ENCODE peak calls at places on chromosomes 11 and 22, in four cellular contexts. One of them, this sample, is unnamed.

GRCh38 chr11:17544181-17544622 is at the start of gene USH1C:
- DNase-seq in body of pancreas: peak; percentile 43
- DNase-seq in neural progenitor cell: peak; percentile 65
- DNase-seq in right atrium auricular region: no peak
- DNase-seq in this sample: no peak

GRCh38 chr11:128399722-128400121 is 187.6 kb downstream of the ETS1 start:
- DNase-seq in body of pancreas: no peak
- DNase-seq in neural progenitor cell: no peak
- DNase-seq in right atrium auricular region: no peak
- DNase-seq in this sample: no peak

GRCh38 chr11:100602716-100603115 is 84.4 kb upstream of the ARHGAP42 start:
- DNase-seq in body of pancreas: no peak
- DNase-seq in neural progenitor cell: no peak
- DNase-seq in right atrium auricular region: no peak
- DNase-seq in this sample: no peak

GRCh38 chr11:91730620-91731019 is 494.0 kb upstream of the FAT3 start:
- DNase-seq in body of pancreas: no peak
- DNase-seq in neural progenitor cell: no peak
- DNase-seq in right atrium auricular region: no peak
- DNase-seq in this sample: no peak

GRCh38 chr11:78428773-78429172 is 11.2 kb upstream of the GAB2 start:
- DNase-seq in body of pancreas: no peak
- DNase-seq in neural progenitor cell: no peak
- DNase-seq in right atrium auricular region: no peak
- DNase-seq in this sample: no peak

GRCh38 chr11:34850339-34850738 is 65.8 kb downstream of the APIP start:
- DNase-seq in body of pancreas: no peak
- DNase-seq in neural progenitor cell: no peak
- DNase-seq in right atrium auricular region: peak; percentile 5
- DNase-seq in this sample: no peak

GRCh38 chr11:24357620-24358386 is 139.1 kb upstream of the LUZP2 start:
- DNase-seq in body of pancreas: no peak
- DNase-seq in neural progenitor cell: no peak
- DNase-seq in right atrium auricular region: no peak
- DNase-seq in this sample: no peak

GRCh38 chr11:63614136-63614664 is at the start of gene PLAAT3:
- DNase-seq in body of pancreas: peak; percentile 83
- DNase-seq in neural progenitor cell: peak; percentile 76
- DNase-seq in right atrium auricular region: peak; percentile 87
- DNase-seq in this sample: peak; percentile 24

GRCh38 chr11:134537941-134538340 is 125.9 kb upstream of the B3GAT1 start:
- DNase-seq in body of pancreas: no peak
- DNase-seq in neural progenitor cell: no peak
- DNase-seq in right atrium auricular region: no peak
- DNase-seq in this sample: no peak

GRCh38 chr11:27625347-27625912 is 74.8 kb downstream of the BDNF start:
- DNase-seq in body of pancreas: no peak
- DNase-seq in neural progenitor cell: no peak
- DNase-seq in right atrium auricular region: no peak
- DNase-seq in this sample: no peak

GRCh38 chr11:114237321-114238280 is 58.6 kb upstream of the NNMT start:
- DNase-seq in body of pancreas: no peak
- DNase-seq in neural progenitor cell: no peak
- DNase-seq in right atrium auricular region: no peak
- DNase-seq in this sample: no peak

GRCh38 chr11:69449320-69450063 is 32.0 kb upstream of the LINC01488 start:
- DNase-seq in body of pancreas: peak; percentile 44
- DNase-seq in neural progenitor cell: no peak
- DNase-seq in right atrium auricular region: peak; percentile 91
- DNase-seq in this sample: no peak

GRCh38 chr22:40529817-40530216 is 106.7 kb downstream of the MRTFA start:
- DNase-seq in body of pancreas: no peak
- DNase-seq in neural progenitor cell: no peak
- DNase-seq in right atrium auricular region: no peak
- DNase-seq in this sample: no peak

GRCh38 chr11:68749061-68749491 is 2.2 kb downstream of the TESMIN start:
- DNase-seq in body of pancreas: no peak
- DNase-seq in neural progenitor cell: no peak
- DNase-seq in right atrium auricular region: no peak
- DNase-seq in this sample: no peak

GRCh38 chr11:74371269-74372039 is 26.8 kb downstream of the PGM2L1 start:
- DNase-seq in body of pancreas: no peak
- DNase-seq in neural progenitor cell: no peak
- DNase-seq in right atrium auricular region: no peak
- DNase-seq in this sample: peak; percentile 38

GRCh38 chr11:11977206-11977938 is 31.1 kb downstream of the DKK3 start:
- DNase-seq in body of pancreas: peak; percentile 61
- DNase-seq in neural progenitor cell: no peak
- DNase-seq in right atrium auricular region: peak; percentile 89
- DNase-seq in this sample: peak; percentile 48

GRCh38 chr11:35388054-35388453 is 31.3 kb downstream of the SLC1A2 start:
- DNase-seq in body of pancreas: no peak
- DNase-seq in neural progenitor cell: no peak
- DNase-seq in right atrium auricular region: no peak
- DNase-seq in this sample: no peak

GRCh38 chr22:25350551-25350971 is 131.1 kb downstream of the CRYBB2 start:
- DNase-seq in body of pancreas: peak; percentile 0
- DNase-seq in neural progenitor cell: no peak
- DNase-seq in right atrium auricular region: no peak
- DNase-seq in this sample: no peak

GRCh38 chr22:23478175-23478574 is 101.9 kb downstream of the IGLL1 start:
- DNase-seq in body of pancreas: no peak
- DNase-seq in neural progenitor cell: no peak
- DNase-seq in right atrium auricular region: no peak
- DNase-seq in this sample: peak; percentile 7

GRCh38 chr11:69115586-69116560 is 39.9 kb upstream of the SMIM38 start:
- DNase-seq in body of pancreas: peak; percentile 82
- DNase-seq in neural progenitor cell: no peak
- DNase-seq in right atrium auricular region: no peak
- DNase-seq in this sample: no peak

GRCh38 chr22:27116295-27116694 is 458.9 kb downstream of the MIAT start:
- DNase-seq in body of pancreas: no peak
- DNase-seq in neural progenitor cell: no peak
- DNase-seq in right atrium auricular region: no peak
- DNase-seq in this sample: no peak

GRCh38 chr11:70747285-70747684 is 349.0 kb downstream of the CTTN start:
- DNase-seq in body of pancreas: no peak
- DNase-seq in neural progenitor cell: no peak
- DNase-seq in right atrium auricular region: no peak
- DNase-seq in this sample: no peak

GRCh38 chr11:72237112-72237931 is 6.7 kb downstream of the PHOX2A start:
- DNase-seq in body of pancreas: no peak
- DNase-seq in neural progenitor cell: no peak
- DNase-seq in right atrium auricular region: no peak
- DNase-seq in this sample: no peak
- H3K36me3 ChIP-seq in body of pancreas: no peaks in the 10 kb centered on the region
- H3K36me3 ChIP-seq in neural progenitor cell: no peaks in the 10 kb centered on the region
- H3K36me3 ChIP-seq in right atrium auricular region: peaks cover 53% of the 10 kb centered on the region
- H3K36me3 ChIP-seq in this sample: peaks cover 23% of the 10 kb centered on the region

DNA sequence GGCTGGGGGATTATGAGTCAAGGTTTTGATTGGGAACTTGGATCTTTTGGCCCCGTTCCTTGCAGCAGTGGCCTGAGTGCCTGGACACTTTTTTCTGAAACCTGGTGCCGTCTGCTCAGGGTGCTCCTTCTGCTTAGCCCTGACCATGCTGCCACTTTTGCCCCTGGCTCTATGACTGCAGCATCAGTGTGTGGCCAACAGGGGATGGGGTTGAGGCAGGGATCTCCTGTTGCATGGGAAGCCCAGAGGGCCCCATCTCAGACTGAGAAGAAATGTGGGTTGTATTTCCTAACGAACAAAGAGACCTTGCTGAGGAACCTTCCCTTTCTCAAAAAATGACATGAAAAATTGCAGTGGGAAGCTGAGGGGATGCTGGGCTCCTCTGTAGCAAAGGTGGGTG is 18.7 kb downstream of the POU2F3 start:
- DNase-seq in body of pancreas: no peak
- DNase-seq in neural progenitor cell: no peak
- DNase-seq in right atrium auricular region: no peak
- DNase-seq in this sample: no peak
- H3K27me3 ChIP-seq in body of pancreas: no peaks in the 10 kb centered on the region
- H3K27me3 ChIP-seq in neural progenitor cell: peaks cover 15% of the 10 kb centered on the region
- H3K27me3 ChIP-seq in right atrium auricular region: no peaks in the 10 kb centered on the region
- H3K27me3 ChIP-seq in this sample: peaks cover 29% of the 10 kb centered on the region

GRCh38 chr22:29641052-29641780 is 37.8 kb downstream of the NF2 start:
- DNase-seq in body of pancreas: no peak
- DNase-seq in neural progenitor cell: no peak
- DNase-seq in right atrium auricular region: no peak
- DNase-seq in this sample: peak; percentile 99

GRCh38 chr22:29641781-29642355 is 38.4 kb downstream of the NF2 start:
- DNase-seq in body of pancreas: no peak
- DNase-seq in neural progenitor cell: no peak
- DNase-seq in right atrium auricular region: no peak
- DNase-seq in this sample: no peak

GRCh38 chr22:29638678-29639077 is 35.2 kb downstream of the NF2 start:
- DNase-seq in body of pancreas: no peak
- DNase-seq in neural progenitor cell: no peak
- DNase-seq in right atrium auricular region: no peak
- DNase-seq in this sample: no peak

GRCh38 chr22:29636751-29637150 is 33.3 kb downstream of the NF2 start:
- DNase-seq in body of pancreas: no peak
- DNase-seq in neural progenitor cell: no peak
- DNase-seq in right atrium auricular region: no peak
- DNase-seq in this sample: no peak

DNA sequence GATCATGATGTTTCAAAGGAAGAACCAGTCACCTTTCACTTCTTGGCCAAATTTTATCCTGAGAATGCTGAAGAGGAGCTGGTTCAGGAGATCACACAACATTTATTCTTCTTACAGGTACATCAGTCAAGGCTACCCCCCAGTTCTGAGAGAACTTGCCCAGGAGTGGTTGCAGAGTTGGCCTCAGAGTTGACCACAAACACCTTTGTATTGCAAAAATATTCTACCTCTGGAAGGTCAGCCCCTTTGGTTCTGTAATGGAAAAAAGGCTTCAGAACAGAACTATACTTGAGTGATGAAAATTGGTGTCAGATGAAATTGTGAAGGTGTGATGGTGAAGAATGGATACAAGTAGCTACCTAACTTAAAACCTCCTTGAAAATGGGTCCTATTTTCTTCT is 35.7 kb downstream of the NF2 start:
- DNase-seq in body of pancreas: no peak
- DNase-seq in neural progenitor cell: no peak
- DNase-seq in right atrium auricular region: no peak
- DNase-seq in this sample: no peak
- H3K36me3 ChIP-seq in body of pancreas: no peaks in the 10 kb centered on the region
- H3K36me3 ChIP-seq in neural progenitor cell: no peaks in the 10 kb centered on the region
- H3K36me3 ChIP-seq in right atrium auricular region: peaks cover 39% of the 10 kb centered on the region
- H3K36me3 ChIP-seq in this sample: no peaks in the 10 kb centered on the region

DNA sequence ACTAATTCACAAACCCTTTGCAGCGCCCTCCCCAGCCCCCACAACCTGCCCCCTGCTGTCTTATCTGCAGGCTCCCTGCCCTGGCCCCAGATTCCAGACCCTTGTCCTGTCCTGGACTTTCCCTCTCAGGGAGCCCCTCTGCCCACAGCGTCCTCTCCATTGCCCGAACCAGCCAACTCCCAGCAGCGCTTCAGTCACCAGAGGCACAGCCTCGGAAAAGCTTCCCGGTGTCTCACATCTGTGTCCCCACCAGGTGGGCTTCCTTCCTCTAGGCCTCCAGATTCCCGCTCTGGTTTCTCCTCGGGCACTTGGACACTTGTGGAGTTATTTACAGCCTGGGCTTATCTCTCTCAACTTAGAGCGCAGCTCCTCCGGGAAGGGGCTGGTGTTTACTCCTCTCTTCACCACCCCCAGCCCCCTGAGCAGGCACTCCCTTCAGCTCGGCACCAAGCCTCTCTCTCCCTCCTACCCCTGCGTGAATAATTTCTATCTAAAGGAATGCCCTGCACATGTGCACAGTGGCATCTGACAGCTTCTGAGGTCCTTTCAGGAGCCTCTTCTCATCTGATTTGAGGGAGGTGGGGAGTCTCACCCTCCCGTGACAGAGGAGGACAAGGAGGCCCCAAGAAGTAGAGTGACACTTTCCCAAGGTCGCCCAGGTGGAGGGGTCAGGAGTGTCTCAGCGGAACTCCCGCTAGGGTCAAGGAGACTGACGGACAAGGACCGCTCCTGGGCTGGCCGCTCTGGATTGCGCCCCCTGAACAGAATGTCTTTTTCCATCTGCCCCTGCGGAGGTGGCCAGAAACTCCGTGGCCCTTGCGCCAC is 838 bp downstream of the WNT11 start:
- DNase-seq in body of pancreas: no peak
- DNase-seq in neural progenitor cell: peak; percentile 52
- DNase-seq in right atrium auricular region: no peak
- DNase-seq in this sample: peak; percentile 85
- H3K27me3 ChIP-seq in body of pancreas: no peaks in the 10 kb centered on the region
- H3K27me3 ChIP-seq in neural progenitor cell: peaks cover 83% of the 10 kb centered on the region
- H3K27me3 ChIP-seq in right atrium auricular region: no peaks in the 10 kb centered on the region
- H3K27me3 ChIP-seq in this sample: peaks cover 47% of the 10 kb centered on the region

GRCh38 chr11:607971-608659 is 7.6 kb downstream of the IRF7 start:
- DNase-seq in body of pancreas: no peak
- DNase-seq in neural progenitor cell: no peak
- DNase-seq in right atrium auricular region: no peak
- DNase-seq in this sample: no peak
- H3K36me3 ChIP-seq in body of pancreas: peaks cover 30% of the 10 kb centered on the region
- H3K36me3 ChIP-seq in neural progenitor cell: no peaks in the 10 kb centered on the region
- H3K36me3 ChIP-seq in right atrium auricular region: peaks cover 100% of the 10 kb centered on the region
- H3K36me3 ChIP-seq in this sample: peaks cover 72% of the 10 kb centered on the region

This sample was measured in A673.